ENCODE peak calls at places on chromosomes 16 and 17, in ten cellular contexts. P is endothelial cell, B is esophagus squamous epithelium, V is GM18507, R is NCI-H1436, I is NCI-H1092, C is nephron progenitor cell, W is A172, S is cerebellar nuclear complex, N is Peyer's patch. T is an unnamed sample.
A peak's percentile ranks its signal among the peaks of the same experiment; 100 is the strongest.

GRCh38 chr16:49833055-49833454 is 22.9 kb downstream of the ZNF423 start:
- DNase-seq in B (no peak), P (peak; percentile 49), I (no peak), V (no peak), R (no peak), W (no peak), C (no peak), S (no peak), N (no peak), T (no peak)

GRCh38 chr16:81779540-81780320 is 639 bp downstream of the PLCG2 start:
- DNase-seq in P (peak; percentile 23), I (no peak), R (no peak), C (peak; percentile 55), B (no peak), W (no peak), V (no peak), N (peak; percentile 72), S (no peak), T (no peak)

GRCh38 chr17:42441717-42442565 is 16.7 kb upstream of the ATP6V0A1 start:
- DNase-seq in R (no peak), S (no peak), I (no peak), P (no peak), C (no peak), V (no peak), N (no peak), B (no peak), W (no peak), T (no peak)

GRCh38 chr16:66924527-66925321 is 611 bp downstream of the RRAD start:
- DNase-seq in N (peak; percentile 74), S (no peak), R (no peak), I (no peak), V (no peak), W (no peak), P (peak; percentile 69), B (no peak), C (peak; percentile 78), T (no peak)

GRCh38 chr17:47862621-47863440 is 11.9 kb upstream of the SP6 start:
- DNase-seq in S (no peak), C (no peak), P (no peak), B (no peak), N (no peak), V (no peak), R (no peak), I (no peak), W (peak; percentile 97), T (no peak)

GRCh38 chr17:795276-795675 is 13.1 kb downstream of the MRM3 start:
- DNase-seq in B (no peak), V (no peak), S (no peak), C (no peak), W (no peak), P (no peak), I (no peak), N (no peak), R (no peak), T (no peak)

GRCh38 chr17:14205992-14206461 is 30.6 kb downstream of the CDRT15 start:
- DNase-seq in W (peak; percentile 88), N (peak; percentile 85), C (no peak), S (peak; percentile 56), V (no peak), P (no peak), I (peak; percentile 6), B (no peak), R (no peak), T (no peak)

GRCh38 chr17:79463421-79464309 is 147.2 kb downstream of the RBFOX3 start:
- DNase-seq in S (no peak), N (no peak), V (no peak), P (no peak), I (no peak), R (no peak), C (no peak), B (no peak), W (no peak), T (no peak)

GRCh38 chr17:28807925-28808641 is 34.5 kb downstream of the FAM222B start:
- DNase-seq in W (peak; percentile 85), N (no peak), P (no peak), B (no peak), S (no peak), C (no peak), I (peak; percentile 35), R (no peak), V (no peak), T (peak; percentile 34)

GRCh38 chr16:67284699-67285646 is 5.6 kb downstream of the PLEKHG4 start:
- DNase-seq in R (no peak), N (peak; percentile 65), B (no peak), V (no peak), I (peak; percentile 88), P (peak; percentile 62), S (no peak), W (peak; percentile 52), C (peak; percentile 61), T (peak; percentile 83)

GRCh38 chr17:45380046-45380765 is 52.5 kb downstream of the ARHGAP27 start:
- DNase-seq in V (no peak), R (no peak), W (no peak), I (no peak), N (no peak), S (no peak), B (no peak), P (no peak), C (no peak), T (no peak)

GRCh38 chr16:86826931-86827330 is 248.6 kb downstream of the FOXL1 start:
- DNase-seq in B (no peak), N (no peak), R (no peak), V (no peak), P (no peak), S (no peak), W (no peak), C (peak; percentile 30), I (no peak), T (no peak)

GRCh38 chr17:29870836-29871430 is 59.1 kb downstream of the SSH2 start:
- DNase-seq in C (no peak), N (no peak), R (no peak), I (no peak), P (no peak), B (no peak), W (no peak), S (no peak), V (no peak), T (no peak)

GRCh38 chr17:48478224-48479013 is 48.4 kb upstream of the SKAP1 start:
- DNase-seq in W (no peak), B (no peak), V (peak; percentile 42), I (no peak), S (no peak), N (no peak), R (no peak), C (no peak), P (no peak), T (no peak)

GRCh38 chr17:41163828-41164227 is 3.3 kb upstream of the KRTAP4-4 start:
- DNase-seq in C (no peak), R (no peak), N (no peak), I (no peak), P (no peak), S (no peak), W (no peak), V (no peak), B (no peak), T (no peak)

GRCh38 chr16:75264999-75265910 is 13.8 kb upstream of the BCAR1 start:
- DNase-seq in B (no peak), S (no peak), N (peak; percentile 81), C (peak; percentile 50), V (no peak), P (peak; percentile 58), R (no peak), I (no peak), W (no peak), T (no peak)

GRCh38 chr16:10831899-10832886 is 13.6 kb upstream of the TVP23A start:
- DNase-seq in I (no peak), N (no peak), S (no peak), W (no peak), P (no peak), C (no peak), V (no peak), R (no peak), B (no peak), T (no peak)

GRCh38 chr17:53496356-53496755 is 326.4 kb upstream of the KIF2B start:
- DNase-seq in R (no peak), P (no peak), W (no peak), C (no peak), V (no peak), I (no peak), S (no peak), B (no peak), N (no peak), T (no peak)

GRCh38 chr17:44278006-44278405 is 10.1 kb upstream of the SLC4A1 start:
- DNase-seq in S (no peak), I (no peak), N (no peak), R (no peak), B (no peak), W (peak; percentile 24), V (no peak), P (no peak), C (no peak), T (no peak)

GRCh38 chr17:3678821-3679175 is 10.2 kb downstream of the EMC6 start:
- DNase-seq in I (no peak), R (no peak), B (no peak), V (no peak), P (no peak), C (no peak), S (no peak), W (no peak), N (no peak), T (no peak)

GRCh38 chr17:78174332-78174869 is 6.0 kb downstream of the SYNGR2 start:
- DNase-seq in N (peak; percentile 92), C (no peak), W (no peak), B (no peak), S (peak; percentile 92), V (no peak), I (no peak), P (no peak), R (no peak), T (no peak)

GRCh38 chr17:10046259-10046658 is 141.2 kb upstream of the RCVRN start:
- DNase-seq in W (no peak), N (no peak), I (no peak), C (no peak), R (no peak), V (no peak), B (no peak), S (no peak), P (no peak), T (no peak)

GRCh38 chr17:42274812-42275526 is 1.2 kb downstream of the STAT5B start:
- DNase-seq in R (no peak), P (no peak), W (peak; percentile 25), N (no peak), I (no peak), C (no peak), B (no peak), V (no peak), S (no peak), T (no peak)

GRCh38 chr17:13395872-13396271 is 205.9 kb downstream of the HS3ST3A1 start:
- DNase-seq in W (no peak), B (no peak), V (no peak), N (no peak), C (no peak), R (no peak), S (no peak), P (no peak), I (no peak), T (no peak)